ENCODE peak calls at places on chromosome 7, in four cellular contexts. P is A549, Z is K562, Q is GM12878. T is an unnamed sample.

GRCh38 chr7:150585199-150585598 is 18.0 kb downstream of the GIMAP4 start:
- DNase-seq in Q (no peak), Z (no peak), P (no peak), T (no peak)

GRCh38 chr7:107687656-107688055 is 27.0 kb downstream of the SLC26A4 start:
- DNase-seq in Z (no peak), Q (no peak), P (no peak), T (no peak)

GRCh38 chr7:81767883-81768282 is 2.0 kb downstream of the HGF start:
- DNase-seq in P (no peak), Z (no peak), Q (no peak), T (no peak)

GRCh38 chr7:24496031-24496430 is 77.2 kb upstream of the PALS2 start:
- DNase-seq in Z (no peak), Q (no peak), P (no peak), T (no peak)

GRCh38 chr7:76234931-76235441 is 33.3 kb downstream of the SRRM3 start:
- DNase-seq in P (peak), Q (no peak), Z (peak), T (peak)

GRCh38 chr7:45699726-45700390 is 125.7 kb downstream of the ADCY1 start:
- DNase-seq in P (no peak), Q (no peak), Z (no peak), T (peak)

GRCh38 chr7:2109936-2110585 is 122.7 kb downstream of the MAD1L1 start:
- DNase-seq in Z (peak), P (peak), Q (peak), T (no peak)

GRCh38 chr7:17043012-17043877 is 161.5 kb upstream of the AGR3 start:
- DNase-seq in Z (no peak), P (peak), Q (no peak), T (no peak)

GRCh38 chr7:1850976-1851571 is 181.0 kb downstream of the ELFN1 start:
- DNase-seq in Z (no peak), Q (no peak), P (no peak), T (no peak)

GRCh38 chr7:145106001-145106400 is 270.1 kb upstream of the TPK1 start:
- DNase-seq in P (no peak), Q (no peak), Z (no peak), T (no peak)

GRCh38 chr7:151228024-151228866 is 1.2 kb upstream of the ABCF2 start:
- DNase-seq in P (no peak), Z (peak), Q (no peak), T (no peak)

GRCh38 chr7:43108255-43109011 is 4.0 kb upstream of the HECW1 start:
- DNase-seq in Q (peak), P (peak), Z (peak), T (peak)

GRCh38 chr7:111987115-111987826 is 218.9 kb downstream of the DOCK4 start:
- DNase-seq in Q (no peak), Z (no peak), P (no peak), T (no peak)

GRCh38 chr7:83648464-83649241 is at the start of gene SEMA3E:
- DNase-seq in Q (no peak), P (peak), Z (peak), T (no peak)

GRCh38 chr7:12385364-12385786 is 18.3 kb downstream of the VWDE start:
- DNase-seq in P (no peak), Q (no peak), Z (peak), T (no peak)

GRCh38 chr7:150996289-150997074 is 5.7 kb downstream of the NOS3 start:
- DNase-seq in P (no peak), Q (no peak), Z (peak), T (peak)

GRCh38 chr7:23691320-23691719 is 11.3 kb downstream of the FAM221A start:
- DNase-seq in Z (no peak), P (no peak), Q (no peak), T (no peak)

GRCh38 chr7:5701085-5701914 is 80.2 kb downstream of the RNF216 start:
- DNase-seq in P (no peak), Z (no peak), Q (peak), T (no peak)

GRCh38 chr7:53437336-53437735 is 401.9 kb downstream of the POM121L12 start:
- DNase-seq in Q (no peak), Z (no peak), P (no peak), T (no peak)

GRCh38 chr7:116810267-116811116 is 51.9 kb upstream of the CAPZA2 start:
- DNase-seq in Z (no peak), Q (no peak), P (peak), T (no peak)

GRCh38 chr7:55965805-55966421 is 1.5 kb downstream of the NIPSNAP2 start:
- DNase-seq in Z (no peak), P (no peak), Q (no peak), T (no peak)

GRCh38 chr7:97005764-97006145 is 402 bp downstream of the DLX6 start:
- DNase-seq in P (no peak), Z (no peak), Q (no peak), T (peak)
- TF ChIP-seq REST in P (no peak), Z (no peak), Q (no peak), T (no peak)

DNA sequence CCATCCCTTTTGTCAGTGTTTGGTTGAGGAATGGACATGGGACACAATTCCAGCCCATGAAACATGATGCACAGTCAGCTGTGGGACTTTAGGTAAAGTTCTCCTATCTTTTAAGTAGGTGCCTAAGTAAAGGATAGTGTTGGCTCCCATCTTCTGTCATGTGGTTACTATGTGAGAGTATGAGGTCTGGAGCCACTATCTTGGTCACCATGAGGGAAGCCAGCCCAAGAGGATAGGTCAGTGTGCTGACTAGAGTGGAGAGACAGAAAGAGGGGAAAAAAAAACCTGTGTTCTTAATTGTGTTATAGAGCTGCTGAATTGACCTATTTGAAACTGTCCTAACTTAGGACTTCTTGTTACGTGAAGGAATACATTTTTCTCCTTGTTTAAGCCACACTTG is 89.7 kb upstream of the NAMPT start:
- DNase-seq in P (no peak), Z (no peak), Q (no peak), T (no peak)
- TF ChIP-seq USF2 in P (no peak), Z (no peak), Q (no peak), T (no peak)

GRCh38 chr7:77626515-77627306 is 69.5 kb upstream of the RSBN1L start:
- DNase-seq in Q (no peak), Z (no peak), P (no peak), T (no peak)
- TF ChIP-seq RCOR1 in Q (no peak), Z (no peak), P (no peak), T (no peak)

GRCh38 chr7:148410905-148411304 is 179.7 kb upstream of the C7orf33 start:
- DNase-seq in Z (no peak), P (no peak), Q (no peak), T (no peak)
- TF ChIP-seq REST in Z (no peak), P (peak), Q (no peak), T (peak)

DNA sequence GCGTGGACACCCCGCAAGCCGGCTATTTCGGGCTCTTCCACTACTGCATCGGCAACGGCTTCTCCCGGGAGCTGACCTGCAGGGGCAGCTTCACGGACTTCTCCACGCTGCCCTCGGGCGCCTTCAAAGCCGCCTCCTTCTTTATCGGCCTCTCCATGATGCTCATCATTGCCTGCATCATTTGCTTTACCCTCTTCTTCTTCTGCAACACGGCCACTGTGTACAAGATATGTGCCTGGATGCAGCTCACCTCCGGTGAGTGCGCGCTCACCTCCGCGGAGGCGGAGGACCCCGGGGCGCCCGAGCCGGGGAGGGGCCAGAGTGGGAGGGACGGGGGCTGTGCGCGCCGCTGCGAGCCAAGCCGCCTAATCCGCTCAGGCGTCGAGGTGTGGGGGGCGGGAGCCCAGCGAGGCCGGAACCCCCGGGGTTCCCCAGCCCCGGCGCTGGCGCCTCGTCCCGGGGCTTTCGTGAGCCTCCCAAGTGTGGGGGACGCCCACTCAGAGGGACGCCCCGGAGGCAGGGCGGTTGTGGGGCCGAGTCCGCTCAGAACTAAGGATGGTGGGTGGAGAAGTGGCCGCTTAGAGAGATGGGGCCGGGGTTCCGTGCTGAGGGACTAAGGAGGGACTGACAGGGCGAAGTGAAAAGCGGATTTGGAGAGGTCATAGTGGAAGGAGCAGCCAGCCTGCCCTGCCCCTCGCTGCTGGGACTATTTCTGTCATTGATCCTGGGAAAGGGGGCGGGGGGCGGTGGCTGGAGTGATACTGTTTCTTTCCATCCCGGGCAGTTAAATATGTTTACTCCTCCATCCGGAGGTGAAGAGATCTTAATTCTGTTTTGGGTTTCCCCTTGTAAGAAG is 795 bp downstream of the LHFPL3 start:
- DNase-seq in Q (no peak), Z (no peak), P (no peak), T (peak)
- TF ChIP-seq USF2 in Q (no peak), Z (no peak), P (no peak), T (no peak)

DNA sequence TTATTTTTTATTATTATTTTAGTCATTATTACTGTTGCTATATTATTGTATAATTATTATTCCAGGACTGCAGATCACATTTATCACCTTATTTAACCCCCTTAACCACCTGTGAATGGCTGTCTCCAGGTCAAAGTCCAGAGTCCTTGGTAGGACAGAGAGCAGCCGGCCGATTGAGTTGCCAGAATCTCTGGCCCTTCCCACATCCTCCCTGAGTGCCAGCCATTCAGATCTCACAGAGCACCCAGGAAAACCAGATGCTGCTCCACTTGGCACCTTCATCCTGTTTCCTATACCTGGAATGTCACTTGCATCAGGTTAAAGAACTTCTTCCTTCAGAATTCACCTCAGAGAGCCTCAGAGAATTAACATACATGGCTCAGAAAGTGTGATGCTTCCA is 101.1 kb downstream of the ELAPOR2 start:
- DNase-seq in P (no peak), Q (no peak), Z (no peak), T (no peak)
- TF ChIP-seq RCOR1 in P (no peak), Q (no peak), Z (no peak), T (no peak)

DNA sequence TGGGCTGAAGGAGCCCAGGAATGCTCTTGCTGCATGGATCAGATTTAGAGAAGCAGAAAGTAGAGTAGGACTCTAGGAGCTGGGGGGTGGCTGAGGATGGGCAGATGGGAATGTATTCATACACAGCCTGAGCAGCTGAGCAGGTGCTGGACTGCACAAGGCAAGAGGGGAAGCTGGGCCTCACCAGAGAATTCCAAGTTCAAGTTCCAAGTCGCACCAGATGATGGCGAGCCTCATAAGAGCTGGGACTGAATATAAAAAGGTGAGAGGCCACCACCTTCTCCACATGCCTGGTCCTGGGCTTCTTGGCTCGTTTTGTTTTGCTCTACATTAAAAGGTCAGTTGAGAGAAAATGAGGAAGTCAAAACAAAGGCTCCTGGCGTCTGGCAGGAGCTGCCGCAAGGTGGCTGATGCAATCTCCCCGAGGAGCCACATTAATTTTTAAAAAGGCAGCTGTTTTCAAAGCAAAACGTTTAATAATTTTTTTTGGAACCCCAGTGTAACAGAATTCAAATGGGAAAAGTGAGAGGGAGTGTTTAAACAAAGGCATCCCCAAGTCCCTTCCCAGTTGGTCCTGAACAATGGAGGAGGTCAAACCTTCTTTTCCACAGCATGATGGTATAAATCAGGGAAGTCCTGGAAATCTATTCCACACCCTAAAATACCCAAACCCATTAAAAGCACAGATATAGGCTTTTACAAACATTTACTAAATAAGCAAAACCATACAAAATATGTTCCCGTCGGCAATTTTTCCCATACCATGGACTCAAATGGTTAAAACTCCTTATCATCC is 9.5 kb downstream of the CYREN start:
- DNase-seq in Q (no peak), P (no peak), Z (peak), T (peak)
- TF ChIP-seq REST in Q (peak), P (peak), Z (peak), T (peak)

GRCh38 chr7:139681812-139682135 is 96.0 kb downstream of the HIPK2 start:
- DNase-seq in Q (no peak), P (no peak), Z (no peak), T (no peak)

GRCh38 chr7:139683137-139683871 is 94.5 kb downstream of the HIPK2 start:
- DNase-seq in P (no peak), Q (no peak), Z (no peak), T (no peak)

GRCh38 chr7:139681463-139681755 is 96.4 kb downstream of the HIPK2 start:
- DNase-seq in Z (peak), Q (no peak), P (no peak), T (no peak)

GRCh38 chr7:139680676-139681462 is 96.9 kb downstream of the HIPK2 start:
- DNase-seq in Q (no peak), P (peak), Z (peak), T (no peak)

DNA sequence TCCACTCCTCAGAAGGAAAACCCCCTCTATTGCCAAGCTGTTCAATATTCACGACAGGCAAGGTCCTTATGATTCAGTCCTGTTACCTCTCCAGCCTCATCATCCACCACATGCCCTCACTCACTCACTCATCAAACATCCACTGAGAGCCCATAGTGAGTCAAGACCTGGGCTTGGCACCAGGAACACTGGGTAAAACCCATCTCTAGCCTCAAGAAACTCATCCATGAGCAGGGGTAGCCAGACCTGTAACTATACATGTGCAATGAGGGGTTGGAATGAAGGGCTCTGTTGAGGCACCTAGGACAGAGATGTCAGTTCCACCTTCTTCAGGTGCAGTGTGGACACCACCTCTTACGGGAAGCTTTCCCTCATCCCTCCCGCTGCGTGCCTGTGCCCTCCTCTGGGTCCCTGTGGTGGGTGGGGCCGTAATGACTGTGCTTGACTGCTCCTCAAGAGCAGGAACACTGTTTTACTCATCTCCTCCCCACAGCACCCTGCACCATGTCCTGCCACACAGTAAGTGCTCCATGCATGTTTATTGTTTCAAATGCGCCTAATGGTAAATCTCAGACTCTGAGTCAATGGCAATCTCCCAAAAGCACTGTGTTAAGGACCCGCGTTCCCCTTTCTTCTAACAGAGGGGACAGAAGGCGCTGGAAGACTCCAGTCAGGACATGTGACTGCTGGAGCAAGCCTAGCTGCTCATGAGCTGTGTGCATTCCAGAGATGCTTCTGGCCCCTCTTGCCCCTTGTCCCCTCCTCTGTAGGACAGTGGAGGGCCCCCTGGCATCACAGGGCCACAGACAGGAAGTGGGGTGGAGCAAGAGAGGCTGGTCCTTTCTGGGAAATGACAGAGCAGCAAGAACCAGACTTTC is 95.4 kb downstream of the HIPK2 start:
- DNase-seq in Z (no peak), Q (no peak), P (peak), T (no peak)
- TF ChIP-seq USF2 in Z (no peak), Q (no peak), P (no peak), T (no peak)

DNA sequence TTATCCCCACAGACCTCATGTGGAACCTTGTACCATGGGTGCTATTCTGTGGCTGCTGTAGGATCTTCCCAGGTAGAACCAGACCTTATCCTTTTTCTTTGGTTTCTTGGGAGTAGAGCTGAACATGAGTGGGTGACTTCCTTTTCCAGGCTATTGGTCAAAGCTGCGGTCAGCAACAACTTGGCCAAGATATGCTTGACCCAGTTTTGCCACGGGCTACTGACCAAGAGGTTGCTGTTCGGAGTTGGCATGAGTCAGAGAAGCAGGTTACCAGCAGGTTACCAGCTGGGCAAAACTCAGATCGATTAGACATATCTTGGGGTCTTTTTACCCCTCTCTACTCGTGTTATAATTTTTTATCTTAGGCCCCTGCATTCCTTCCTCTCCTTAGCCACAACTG is 36.7 kb upstream of the HDAC9 start:
- DNase-seq in P (no peak), Q (no peak), Z (no peak), T (no peak)
- TF ChIP-seq RCOR1 in P (no peak), Q (no peak), Z (no peak), T (no peak)

T was measured in SK-N-SH.